ENCODE peak calls at places on chromosomes 3 and 15, in six cellular contexts. V is CD8-positive, alpha-beta T cell; J is IMR-90; I is CD8-positive, alpha-beta memory T cell; L is lower lobe of right lung; S is aorta. Y is an unnamed sample. For H3K4me1, the result is how much of the 10 kb centered on the place peaks cover.

GRCh38 chr15:70260096-70260495 is 162.4 kb upstream of the TLE3 start:
- DNase-seq in V (no peak), J (no peak), I (no peak), L (no peak), S (no peak), Y (no peak)

GRCh38 chr3:105938101-105938500 is 69.3 kb upstream of the CBLB start:
- DNase-seq in V (no peak), J (peak), I (no peak), L (no peak), S (no peak), Y (peak)

GRCh38 chr15:61383421-61383820 is 154.3 kb upstream of the RORA start:
- DNase-seq in V (no peak), J (peak), I (no peak), L (no peak), S (no peak), Y (peak)

GRCh38 chr15:68642491-68642845 is 63.7 kb downstream of the CORO2B start:
- DNase-seq in V (no peak), J (peak), I (no peak), L (no peak), S (no peak), Y (peak)

GRCh38 chr15:83352124-83352523 is 67.7 kb upstream of the BNC1 start:
- DNase-seq in V (no peak), J (no peak), I (no peak), L (no peak), S (no peak), Y (no peak)

GRCh38 chr15:29139540-29140459 is 129.8 kb downstream of the NSMCE3 start:
- DNase-seq in V (peak), J (peak), I (peak), L (no peak), S (no peak), Y (peak)

GRCh38 chr3:23659274-23659673 is 146.5 kb upstream of the UBE2E1 start:
- DNase-seq in V (no peak), J (no peak), I (no peak), L (no peak), S (no peak), Y (no peak)

GRCh38 chr3:169104541-169104940 is 559.0 kb downstream of the MECOM start:
- DNase-seq in V (no peak), J (peak), I (no peak), L (no peak), S (no peak), Y (peak)

DNA sequence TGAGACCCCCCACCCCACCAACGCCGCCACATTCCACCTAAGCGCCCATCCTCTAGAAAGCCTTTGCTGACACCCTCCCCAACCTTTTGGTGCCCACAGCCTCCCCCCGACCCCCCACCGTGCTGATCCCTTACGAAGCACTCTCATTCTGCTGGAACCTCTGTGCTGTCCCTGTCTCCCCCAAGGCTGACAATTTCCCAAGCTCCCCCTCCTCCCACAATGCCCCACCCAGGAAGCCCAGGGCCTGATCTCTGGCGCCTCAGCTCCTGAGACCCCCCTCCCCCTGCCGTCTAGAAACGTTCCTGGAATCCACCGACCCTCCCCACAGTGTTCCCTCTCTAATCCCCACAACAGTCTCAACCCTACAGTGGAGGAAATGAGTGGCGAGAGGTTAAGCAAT is 18.4 kb downstream of the MYL3 start:
- DNase-seq in V (no peak), J (no peak), I (no peak), L (peak), S (no peak), Y (peak)
- H3K4me3 ChIP-seq in V (no peak), J (no peak), I (no peak), L (peak), S (no peak), Y (no peak)

GRCh38 chr3:22392859-22393258 is 641.8 kb upstream of the ZNF385D start:
- DNase-seq in V (no peak), J (no peak), I (no peak), L (no peak), S (no peak), Y (no peak)
- H3K4me1 ChIP-seq in V (under half), J (under half), I (under half), L (under half), S (under half), Y (under half)

GRCh38 chr3:15052335-15053242 is 12.5 kb downstream of the MRPS25 start:
- DNase-seq in V (no peak), J (no peak), I (no peak), L (no peak), S (no peak), Y (no peak)
- H3K4me3 ChIP-seq in V (no peak), J (no peak), I (no peak), L (no peak), S (no peak), Y (no peak)

GRCh38 chr15:47663106-47663505 is 54.2 kb upstream of the SEMA6D start:
- DNase-seq in V (no peak), J (peak), I (no peak), L (no peak), S (no peak), Y (no peak)
- H3K4me1 ChIP-seq in V (under half), J (under half), I (under half), L (under half), S (under half), Y (under half)

GRCh38 chr3:37456791-37457190 is 282.4 kb upstream of the LRRFIP2 start:
- DNase-seq in V (no peak), J (no peak), I (no peak), L (no peak), S (no peak), Y (no peak)

GRCh38 chr3:37456270-37456708 is 281.9 kb upstream of the LRRFIP2 start:
- DNase-seq in V (no peak), J (no peak), I (no peak), L (peak), S (peak), Y (peak)

GRCh38 chr3:37458162-37458895 is 283.9 kb upstream of the LRRFIP2 start:
- DNase-seq in V (no peak), J (no peak), I (no peak), L (no peak), S (no peak), Y (no peak)

GRCh38 chr3:37457392-37458065 is 283.1 kb upstream of the LRRFIP2 start:
- DNase-seq in V (no peak), J (no peak), I (no peak), L (no peak), S (no peak), Y (no peak)

GRCh38 chr3:37453393-37454391 is 279.3 kb upstream of the LRRFIP2 start:
- DNase-seq in V (no peak), J (no peak), I (no peak), L (peak), S (peak), Y (peak)
- H3K4me3 ChIP-seq in V (no peak), J (no peak), I (no peak), L (peak), S (peak), Y (no peak)

Y was measured in fibroblast of lung.